ENCODE peak calls at places on chromosomes 6 and 20, in four cellular contexts. L is endothelial cell, U is islet precursor cell, D is ureter. M is an unnamed sample.
A peak's percentile ranks its signal among the peaks of the same experiment; 100 is the strongest.

GRCh38 chr6:32108094-32108627 is 977 bp downstream of the TNXB start:
- DNase-seq in L (no peak), U (no peak), D (peak; percentile 70), M (no peak)

GRCh38 chr6:27352850-27353249 is 35.7 kb upstream of the ZNF391 start:
- DNase-seq in L (no peak), U (no peak), D (no peak), M (no peak)

GRCh38 chr20:45470939-45471338 is 1.4 kb downstream of the WFDC2 start:
- DNase-seq in L (no peak), U (no peak), D (no peak), M (no peak)

GRCh38 chr6:43865947-43866346 is 95.9 kb downstream of the VEGFA start:
- DNase-seq in L (no peak), U (no peak), D (no peak), M (no peak)

GRCh38 chr20:24470782-24471582 is 1.6 kb downstream of the SYNDIG1 start:
- DNase-seq in L (peak; percentile 24), U (no peak), D (no peak), M (no peak)

GRCh38 chr6:44007818-44008660 is 119.2 kb downstream of the MRPL14 start:
- DNase-seq in L (no peak), U (peak; percentile 55), D (no peak), M (no peak)

GRCh38 chr6:133526436-133526835 is 285.3 kb downstream of the EYA4 start:
- DNase-seq in L (no peak), U (peak; percentile 55), D (no peak), M (no peak)

GRCh38 chr20:7094438-7094997 is 327.0 kb downstream of the BMP2 start:
- DNase-seq in L (peak; percentile 68), U (peak; percentile 60), D (no peak), M (peak; percentile 69)

M was measured in BE2C.